ENCODE peak calls at places on chromosome 6, in five cellular contexts. Q is Ammon's horn, T is SJCRH30, B is NT2/D1, Z is heart right ventricle. M is an unnamed sample.
A peak's percentile ranks its signal among the peaks of the same experiment; 100 is the strongest.

GRCh38 chr6:18515767-18516166 is 128.6 kb downstream of the RNF144B start:
- DNase-seq in Q (no peak), T (peak; percentile 66), B (no peak), Z (no peak), M (no peak)

GRCh38 chr6:133705731-133706130 is 183.2 kb upstream of the TCF21 start:
- DNase-seq in Q (no peak), T (no peak), B (no peak), Z (no peak), M (no peak)

GRCh38 chr6:44263357-44264100 is 1.8 kb downstream of the NFKBIE start:
- DNase-seq in Q (peak; percentile 50), T (no peak), B (no peak), Z (no peak), M (no peak)

GRCh38 chr6:54640911-54641310 is 205.7 kb upstream of the FAM83B start:
- DNase-seq in Q (no peak), T (no peak), B (no peak), Z (no peak), M (no peak)

GRCh38 chr6:129490551-129491245 is 219.3 kb downstream of the ARHGAP18 start:
- DNase-seq in Q (peak; percentile 46), T (peak; percentile 47), B (no peak), Z (no peak), M (no peak)

GRCh38 chr6:111840821-111841220 is 32.4 kb downstream of the FYN start:
- DNase-seq in Q (no peak), T (no peak), B (no peak), Z (no peak), M (no peak)

GRCh38 chr6:68256391-68256790 is 378.7 kb upstream of the ADGRB3 start:
- DNase-seq in Q (no peak), T (no peak), B (no peak), Z (no peak), M (no peak)

GRCh38 chr6:52815167-52816092 is 11.8 kb upstream of the GSTA1 start:
- DNase-seq in Q (peak; percentile 5), T (peak; percentile 42), B (peak; percentile 16), Z (no peak), M (peak; percentile 32)

GRCh38 chr6:52286798-52287432 is 2.4 kb upstream of the MCM3 start:
- DNase-seq in Q (peak; percentile 75), T (peak; percentile 60), B (peak; percentile 27), Z (peak; percentile 56), M (peak; percentile 74)

GRCh38 chr6:15621203-15622044 is 41.4 kb downstream of the DTNBP1 start:
- DNase-seq in Q (peak; percentile 60), T (peak; percentile 48), B (no peak), Z (peak; percentile 45), M (peak; percentile 33)

GRCh38 chr6:33768644-33769120 is 20.2 kb downstream of the LEMD2 start:
- DNase-seq in Q (peak; percentile 79), T (peak; percentile 83), B (no peak), Z (peak; percentile 81), M (peak; percentile 71)

GRCh38 chr6:167800549-167800948 is 26.2 kb upstream of the AFDN start:
- DNase-seq in Q (no peak), T (no peak), B (no peak), Z (no peak), M (no peak)

GRCh38 chr6:143594647-143595046 is 83.1 kb upstream of the PHACTR2 start:
- DNase-seq in Q (no peak), T (no peak), B (no peak), Z (no peak), M (no peak)

GRCh38 chr6:104716858-104717257 is 142.9 kb downstream of the HACE1 start:
- DNase-seq in Q (no peak), T (no peak), B (no peak), Z (no peak), M (no peak)

GRCh38 chr6:106133040-106133439 is 46.9 kb downstream of the PRDM1 start:
- DNase-seq in Q (no peak), T (no peak), B (no peak), Z (no peak), M (no peak)

GRCh38 chr6:96849615-96850014 is 12.3 kb upstream of the GPR63 start:
- DNase-seq in Q (no peak), T (no peak), B (no peak), Z (no peak), M (no peak)

M was measured in left colon.